ENCODE peak calls at places on chromosomes 3 and 15, in eight cellular contexts. One of them, this sample, is unnamed.
A peak's percentile ranks its signal among the peaks of the same experiment; 100 is the strongest.

GRCh38 chr15:89893027-89893426 is 767 bp downstream of the AP3S2 start:
- DNase-seq in stomach: no peak
- DNase-seq in H9: no peak
- DNase-seq in heart left ventricle: no peak
- DNase-seq in Panc1: no peak
- DNase-seq in lung: no peak
- DNase-seq in breast epithelium: no peak
- DNase-seq in AG09319: no peak
- DNase-seq in this sample: no peak

GRCh38 chr3:112101946-112102345 is 15.8 kb downstream of the C3orf52 start:
- DNase-seq in lung: no peak
- DNase-seq in stomach: no peak
- DNase-seq in breast epithelium: no peak
- DNase-seq in heart left ventricle: no peak
- DNase-seq in Panc1: no peak
- DNase-seq in AG09319: no peak
- DNase-seq in H9: no peak
- DNase-seq in this sample: no peak

GRCh38 chr3:4271834-4272233 is 31.3 kb upstream of the SETMAR start:
- DNase-seq in stomach: no peak
- DNase-seq in AG09319: no peak
- DNase-seq in H9: no peak
- DNase-seq in lung: no peak
- DNase-seq in breast epithelium: no peak
- DNase-seq in Panc1: no peak
- DNase-seq in heart left ventricle: no peak
- DNase-seq in this sample: no peak

GRCh38 chr15:29887719-29888118 is 65.5 kb upstream of the TJP1 start:
- DNase-seq in heart left ventricle: no peak
- DNase-seq in Panc1: no peak
- DNase-seq in stomach: no peak
- DNase-seq in lung: no peak
- DNase-seq in breast epithelium: no peak
- DNase-seq in AG09319: peak; percentile 1
- DNase-seq in H9: no peak
- DNase-seq in this sample: no peak

GRCh38 chr3:63343674-63344073 is 65.6 kb downstream of the SYNPR start:
- DNase-seq in heart left ventricle: peak; percentile 81
- DNase-seq in H9: peak; percentile 77
- DNase-seq in Panc1: peak; percentile 13
- DNase-seq in AG09319: peak; percentile 98
- DNase-seq in lung: peak; percentile 75
- DNase-seq in breast epithelium: peak; percentile 65
- DNase-seq in stomach: peak; percentile 67
- DNase-seq in this sample: no peak

GRCh38 chr3:27022096-27022761 is 347.0 kb downstream of the NEK10 start:
- DNase-seq in breast epithelium: no peak
- DNase-seq in Panc1: no peak
- DNase-seq in H9: peak; percentile 43
- DNase-seq in AG09319: no peak
- DNase-seq in heart left ventricle: no peak
- DNase-seq in stomach: no peak
- DNase-seq in lung: no peak
- DNase-seq in this sample: no peak

GRCh38 chr3:49707113-49707480 is 12.4 kb downstream of the AMIGO3 start:
- DNase-seq in Panc1: no peak
- DNase-seq in heart left ventricle: no peak
- DNase-seq in stomach: no peak
- DNase-seq in lung: no peak
- DNase-seq in H9: no peak
- DNase-seq in breast epithelium: no peak
- DNase-seq in AG09319: no peak
- DNase-seq in this sample: no peak

GRCh38 chr3:15319575-15319974 is 12.8 kb downstream of the SH3BP5 start:
- DNase-seq in Panc1: no peak
- DNase-seq in breast epithelium: no peak
- DNase-seq in heart left ventricle: no peak
- DNase-seq in stomach: no peak
- DNase-seq in H9: no peak
- DNase-seq in lung: peak; percentile 83
- DNase-seq in AG09319: no peak
- DNase-seq in this sample: no peak

GRCh38 chr3:155485897-155486296 is 192.4 kb upstream of the STRIT1 start:
- DNase-seq in stomach: no peak
- DNase-seq in Panc1: no peak
- DNase-seq in lung: no peak
- DNase-seq in AG09319: no peak
- DNase-seq in breast epithelium: no peak
- DNase-seq in H9: no peak
- DNase-seq in heart left ventricle: no peak
- DNase-seq in this sample: no peak

GRCh38 chr15:63155486-63155885 is 1.8 kb downstream of the RPS27L start:
- DNase-seq in stomach: no peak
- DNase-seq in heart left ventricle: no peak
- DNase-seq in lung: no peak
- DNase-seq in Panc1: no peak
- DNase-seq in H9: no peak
- DNase-seq in AG09319: no peak
- DNase-seq in breast epithelium: no peak
- DNase-seq in this sample: no peak

DNA sequence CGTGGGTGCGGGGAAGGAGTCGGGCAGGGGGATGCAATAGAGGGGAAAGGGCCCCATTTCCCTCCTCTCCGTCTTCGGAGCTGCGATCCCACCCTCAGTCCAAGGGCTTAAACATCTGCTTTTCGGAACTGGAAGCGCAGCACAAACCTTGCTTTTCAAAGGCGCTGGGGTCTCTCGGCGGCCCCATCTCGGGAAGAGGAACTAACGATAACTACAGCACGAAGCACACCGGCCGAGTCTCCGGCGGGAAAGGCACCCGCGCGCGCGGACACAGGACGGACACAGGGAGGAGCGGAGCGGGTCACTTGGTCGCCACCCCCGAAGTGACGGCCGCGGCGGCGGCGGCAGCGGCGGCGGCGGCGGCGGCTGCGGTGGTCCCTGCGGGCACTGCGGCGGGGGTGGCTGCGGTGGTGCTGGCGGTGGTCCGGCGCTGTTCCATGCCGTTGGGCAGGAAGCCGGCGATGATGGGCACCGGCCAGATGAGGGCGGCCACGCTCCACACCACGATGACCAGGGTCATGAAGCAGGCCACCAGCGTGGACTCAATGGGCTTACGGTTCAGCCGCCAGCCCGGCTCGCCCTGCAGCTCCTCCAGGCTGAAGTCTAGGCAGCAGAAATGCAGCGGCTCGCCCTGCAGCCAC is 1.1 kb downstream of the TMEM158 start:
- DNase-seq in AG09319: no peak
- DNase-seq in breast epithelium: peak; percentile 75
- DNase-seq in H9: peak; percentile 82
- DNase-seq in stomach: peak; percentile 73
- DNase-seq in Panc1: no peak
- DNase-seq in heart left ventricle: peak; percentile 87
- DNase-seq in lung: peak; percentile 74
- DNase-seq in this sample: peak; percentile 91
- TF ChIP-seq CTCF in AG09319: peak; percentile 58
- TF ChIP-seq CTCF in breast epithelium: no peak
- TF ChIP-seq CTCF in H9: peak; percentile 70
- TF ChIP-seq CTCF in stomach: peak; percentile 29
- TF ChIP-seq CTCF in Panc1: peak; percentile 86
- TF ChIP-seq CTCF in heart left ventricle: peak; percentile 47
- TF ChIP-seq CTCF in lung: peak; percentile 71
- TF ChIP-seq CTCF in this sample: peak; percentile 76

GRCh38 chr15:78767331-78767951 is 43.8 kb downstream of the ADAMTS7 start:
- DNase-seq in heart left ventricle: peak; percentile 38
- DNase-seq in Panc1: no peak
- DNase-seq in stomach: no peak
- DNase-seq in breast epithelium: no peak
- DNase-seq in AG09319: no peak
- DNase-seq in H9: no peak
- DNase-seq in lung: no peak
- DNase-seq in this sample: no peak
- TF ChIP-seq CTCF in heart left ventricle: no peak
- TF ChIP-seq CTCF in Panc1: no peak
- TF ChIP-seq CTCF in stomach: no peak
- TF ChIP-seq CTCF in breast epithelium: no peak
- TF ChIP-seq CTCF in AG09319: no peak
- TF ChIP-seq CTCF in H9: peak; percentile 44
- TF ChIP-seq CTCF in lung: no peak
- TF ChIP-seq CTCF in this sample: no peak

GRCh38 chr3:130844462-130844861 is 49.4 kb upstream of the ATP2C1 start:
- DNase-seq in heart left ventricle: no peak
- DNase-seq in AG09319: no peak
- DNase-seq in stomach: no peak
- DNase-seq in Panc1: no peak
- DNase-seq in lung: no peak
- DNase-seq in H9: no peak
- DNase-seq in breast epithelium: no peak
- DNase-seq in this sample: no peak

GRCh38 chr3:130849111-130849552 is 44.8 kb upstream of the ATP2C1 start:
- DNase-seq in breast epithelium: peak; percentile 81
- DNase-seq in stomach: peak; percentile 91
- DNase-seq in AG09319: no peak
- DNase-seq in heart left ventricle: no peak
- DNase-seq in lung: peak; percentile 50
- DNase-seq in H9: no peak
- DNase-seq in Panc1: no peak
- DNase-seq in this sample: no peak

GRCh38 chr3:130850044-130850797 is 43.7 kb upstream of the ATP2C1 start:
- DNase-seq in heart left ventricle: no peak
- DNase-seq in breast epithelium: no peak
- DNase-seq in H9: no peak
- DNase-seq in lung: no peak
- DNase-seq in AG09319: peak; percentile 12
- DNase-seq in stomach: no peak
- DNase-seq in Panc1: no peak
- DNase-seq in this sample: no peak

GRCh38 chr3:130843441-130843840 is 50.4 kb upstream of the ATP2C1 start:
- DNase-seq in stomach: no peak
- DNase-seq in Panc1: no peak
- DNase-seq in lung: no peak
- DNase-seq in AG09319: no peak
- DNase-seq in H9: no peak
- DNase-seq in heart left ventricle: no peak
- DNase-seq in breast epithelium: no peak
- DNase-seq in this sample: no peak

DNA sequence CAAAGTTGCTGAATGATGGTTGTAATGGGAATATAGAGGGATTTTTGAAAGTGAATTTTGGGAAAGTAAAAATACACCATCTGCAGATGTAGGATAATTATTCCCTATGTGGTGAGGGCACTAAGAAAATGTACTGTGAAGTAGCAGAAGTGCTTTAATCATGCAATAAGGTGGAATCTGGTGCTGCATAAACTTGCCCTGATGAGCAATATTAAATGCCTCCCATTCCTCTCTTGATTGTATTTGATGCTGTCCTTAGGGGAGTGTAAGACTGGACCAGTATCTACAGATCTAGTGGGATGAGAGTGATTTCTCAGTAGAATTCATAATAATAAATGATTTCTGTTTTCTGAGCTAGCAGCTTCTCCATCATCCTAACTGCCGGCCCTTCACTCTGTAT is 47.7 kb upstream of the ATP2C1 start:
- DNase-seq in lung: no peak
- DNase-seq in heart left ventricle: no peak
- DNase-seq in breast epithelium: no peak
- DNase-seq in H9: no peak
- DNase-seq in stomach: no peak
- DNase-seq in AG09319: no peak
- DNase-seq in Panc1: no peak
- DNase-seq in this sample: no peak
- TF ChIP-seq CTCF in lung: no peak
- TF ChIP-seq CTCF in heart left ventricle: no peak
- TF ChIP-seq CTCF in breast epithelium: no peak
- TF ChIP-seq CTCF in H9: no peak
- TF ChIP-seq CTCF in stomach: no peak
- TF ChIP-seq CTCF in AG09319: no peak
- TF ChIP-seq CTCF in Panc1: no peak
- TF ChIP-seq CTCF in this sample: no peak

GRCh38 chr3:48464713-48465221 is 18.2 kb downstream of the ATRIP start:
- DNase-seq in breast epithelium: no peak
- DNase-seq in lung: no peak
- DNase-seq in stomach: no peak
- DNase-seq in H9: peak; percentile 28
- DNase-seq in AG09319: no peak
- DNase-seq in heart left ventricle: no peak
- DNase-seq in Panc1: no peak
- DNase-seq in this sample: no peak

GRCh38 chr3:48465237-48465530 is 18.6 kb downstream of the ATRIP start:
- DNase-seq in AG09319: no peak
- DNase-seq in breast epithelium: no peak
- DNase-seq in H9: no peak
- DNase-seq in heart left ventricle: no peak
- DNase-seq in lung: no peak
- DNase-seq in stomach: no peak
- DNase-seq in Panc1: no peak
- DNase-seq in this sample: no peak

GRCh38 chr3:48466386-48467109 is 20.0 kb downstream of the ATRIP start:
- DNase-seq in AG09319: no peak
- DNase-seq in lung: no peak
- DNase-seq in heart left ventricle: no peak
- DNase-seq in breast epithelium: no peak
- DNase-seq in stomach: peak; percentile 66
- DNase-seq in H9: peak; percentile 35
- DNase-seq in Panc1: no peak
- DNase-seq in this sample: no peak

GRCh38 chr3:48467110-48467454 is 20.5 kb downstream of the ATRIP start:
- DNase-seq in Panc1: no peak
- DNase-seq in heart left ventricle: no peak
- DNase-seq in AG09319: no peak
- DNase-seq in H9: no peak
- DNase-seq in stomach: no peak
- DNase-seq in breast epithelium: no peak
- DNase-seq in lung: no peak
- DNase-seq in this sample: no peak

DNA sequence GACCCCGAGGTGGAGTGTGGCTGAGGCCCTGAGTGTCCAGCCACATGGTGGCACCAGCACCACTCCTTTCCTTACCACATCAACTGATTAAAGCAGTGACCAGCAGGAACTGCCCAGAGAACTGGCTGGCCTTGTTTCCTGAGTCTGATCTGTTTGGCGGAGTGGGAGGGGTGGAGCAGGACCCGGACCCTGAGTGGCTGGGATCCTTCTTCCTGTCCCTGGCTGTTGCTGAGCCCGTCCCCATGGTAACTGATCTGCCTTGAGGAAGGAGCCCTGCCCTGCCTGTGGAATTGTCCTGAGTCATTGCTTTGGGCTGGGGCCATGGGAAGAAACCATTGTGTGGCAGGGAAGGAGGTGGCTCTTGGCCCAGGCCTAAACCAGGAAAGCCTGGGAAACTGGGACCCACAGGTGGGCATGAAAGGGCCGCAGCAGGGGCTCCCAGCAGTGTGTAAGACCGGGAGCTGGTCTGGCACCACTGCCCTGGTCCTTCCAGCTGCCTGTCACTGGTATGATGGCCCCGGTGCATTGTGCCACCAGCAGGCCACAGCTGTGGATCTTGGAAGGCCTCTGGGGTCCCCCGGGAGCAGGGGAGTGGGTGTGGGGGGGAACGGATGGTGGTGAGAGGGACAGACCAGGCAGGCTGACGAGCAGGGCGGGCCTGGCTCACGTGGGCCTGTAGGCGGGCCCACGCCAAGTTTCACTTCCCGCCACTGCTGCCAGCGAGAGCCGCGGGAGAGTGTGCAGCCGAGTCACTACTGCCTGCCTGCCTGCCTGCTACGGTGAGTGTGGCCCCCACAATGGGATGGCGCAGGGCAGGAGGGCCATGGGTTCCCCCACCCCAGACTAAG is 19.2 kb downstream of the ATRIP start:
- DNase-seq in heart left ventricle: peak; percentile 95
- DNase-seq in Panc1: peak; percentile 80
- DNase-seq in lung: peak; percentile 98
- DNase-seq in stomach: peak; percentile 97
- DNase-seq in H9: peak; percentile 100
- DNase-seq in AG09319: peak; percentile 100
- DNase-seq in breast epithelium: peak; percentile 98
- DNase-seq in this sample: peak; percentile 99
- TF ChIP-seq CTCF in heart left ventricle: peak; percentile 76
- TF ChIP-seq CTCF in Panc1: peak; percentile 79
- TF ChIP-seq CTCF in lung: peak; percentile 67
- TF ChIP-seq CTCF in stomach: peak; percentile 57
- TF ChIP-seq CTCF in H9: peak; percentile 72
- TF ChIP-seq CTCF in AG09319: peak; percentile 82
- TF ChIP-seq CTCF in breast epithelium: peak; percentile 51
- TF ChIP-seq CTCF in this sample: peak; percentile 87

This sample was measured in osteocyte.